ENCODE peak calls at places on chromosomes 4 and X, in four cellular contexts. H, P, D and C are unnamed samples.

GRCh38 chrX:29826651-29827206 is 388.6 kb upstream of the MAGEB2 start:
- DNase-seq in H (no peak), P (peak; percentile 35), D (no peak), C (no peak)

GRCh38 chrX:68186552-68187262 is 246.6 kb downstream of the OPHN1 start:
- DNase-seq in H (no peak), P (peak; percentile 22), D (no peak), C (no peak)

GRCh38 chrX:21394792-21395191 is 20.6 kb downstream of the CNKSR2 start:
- DNase-seq in H (no peak), P (no peak), D (no peak), C (no peak)

GRCh38 chr4:30945586-30945985 is 225.4 kb downstream of the PCDH7 start:
- DNase-seq in H (no peak), P (peak; percentile 27), D (no peak), C (no peak)

GRCh38 chr4:36321176-36321575 is 39.8 kb downstream of the DTHD1 start:
- DNase-seq in H (no peak), P (no peak), D (no peak), C (no peak)

GRCh38 chr4:24794916-24795665 is at the start of gene SOD3:
- DNase-seq in H (no peak), P (peak; percentile 95), D (no peak), C (peak; percentile 69)

GRCh38 chrX:70675284-70675683 is 230.6 kb downstream of the DLG3 start:
- DNase-seq in H (no peak), P (no peak), D (no peak), C (no peak)

GRCh38 chr4:174910271-174910670 is 7.9 kb upstream of the ADAM29 start:
- DNase-seq in H (no peak), P (no peak), D (no peak), C (no peak)

GRCh38 chr4:85968945-85969830 is 390.7 kb downstream of the MAPK10 start:
- DNase-seq in H (peak; percentile 27), P (peak; percentile 86), D (no peak), C (no peak)

GRCh38 chr4:98664959-98665358 is 6.5 kb upstream of the TSPAN5 start:
- DNase-seq in H (no peak), P (no peak), D (no peak), C (no peak)

GRCh38 chrX:63503541-63503940 is 152.4 kb upstream of the SPIN4 start:
- DNase-seq in H (no peak), P (peak; percentile 55), D (no peak), C (no peak)

GRCh38 chr4:113383111-113383785 is 333.8 kb downstream of the ANK2 start:
- DNase-seq in H (peak; percentile 41), P (peak; percentile 96), D (no peak), C (peak; percentile 53)

GRCh38 chrX:140504371-140505324 is at the start of gene SOX3:
- DNase-seq in H (no peak), P (no peak), D (no peak), C (no peak)

GRCh38 chr4:66639361-66639760 is 905.9 kb downstream of the CENPC start:
- DNase-seq in H (no peak), P (peak; percentile 78), D (no peak), C (no peak)

GRCh38 chr4:168893807-168894206 is 116.2 kb downstream of the CBR4 start:
- DNase-seq in H (no peak), P (no peak), D (no peak), C (no peak)

GRCh38 chr4:8639777-8640720 is 47.5 kb downstream of the CPZ start:
- DNase-seq in H (no peak), P (no peak), D (no peak), C (no peak)

GRCh38 chr4:140156529-140157171 is 2.7 kb upstream of the MAML3 start:
- DNase-seq in H (no peak), P (no peak), D (no peak), C (no peak)

GRCh38 chr4:8906668-8906970 is 35.0 kb upstream of the HMX1 start:
- DNase-seq in H (no peak), P (no peak), D (no peak), C (no peak)

GRCh38 chrX:153755136-153755535 is 8.9 kb upstream of the PLXNB3 start:
- DNase-seq in H (no peak), P (no peak), D (no peak), C (no peak)

GRCh38 chrX:46791927-46792825 is 33.3 kb upstream of the SLC9A7 start:
- DNase-seq in H (peak; percentile 67), P (peak; percentile 95), D (no peak), C (peak; percentile 77)

GRCh38 chr4:103634236-103634635 is 85.5 kb downstream of the TACR3 start:
- DNase-seq in H (no peak), P (no peak), D (no peak), C (no peak)

GRCh38 chr4:7699040-7699439 is 240.6 kb downstream of the AFAP1 start:
- DNase-seq in H (peak; percentile 32), P (peak; percentile 84), D (no peak), C (peak; percentile 82)

GRCh38 chrX:65866146-65866545 is 173.7 kb downstream of the VSIG4 start:
- DNase-seq in H (no peak), P (no peak), D (peak; percentile 1), C (no peak)

GRCh38 chr4:106315476-106315967 is 487 bp downstream of the TBCK start:
- DNase-seq in H (no peak), P (peak; percentile 32), D (no peak), C (no peak)

GRCh38 chr4:184382189-184382846 is 92.0 kb downstream of the IRF2 start:
- DNase-seq in H (no peak), P (no peak), D (no peak), C (no peak)

GRCh38 chrX:101550825-101551767 is 749 bp downstream of the ARMCX1 start:
- DNase-seq in H (no peak), P (peak; percentile 45), D (no peak), C (no peak)

GRCh38 chr4:152936446-152937279 is 540 bp downstream of the FHDC1 start:
- DNase-seq in H (no peak), P (peak; percentile 12), D (no peak), C (no peak)

GRCh38 chrX:19840899-19841648 is 46.3 kb downstream of the SH3KBP1 start:
- DNase-seq in H (no peak), P (no peak), D (no peak), C (no peak)

DNA sequence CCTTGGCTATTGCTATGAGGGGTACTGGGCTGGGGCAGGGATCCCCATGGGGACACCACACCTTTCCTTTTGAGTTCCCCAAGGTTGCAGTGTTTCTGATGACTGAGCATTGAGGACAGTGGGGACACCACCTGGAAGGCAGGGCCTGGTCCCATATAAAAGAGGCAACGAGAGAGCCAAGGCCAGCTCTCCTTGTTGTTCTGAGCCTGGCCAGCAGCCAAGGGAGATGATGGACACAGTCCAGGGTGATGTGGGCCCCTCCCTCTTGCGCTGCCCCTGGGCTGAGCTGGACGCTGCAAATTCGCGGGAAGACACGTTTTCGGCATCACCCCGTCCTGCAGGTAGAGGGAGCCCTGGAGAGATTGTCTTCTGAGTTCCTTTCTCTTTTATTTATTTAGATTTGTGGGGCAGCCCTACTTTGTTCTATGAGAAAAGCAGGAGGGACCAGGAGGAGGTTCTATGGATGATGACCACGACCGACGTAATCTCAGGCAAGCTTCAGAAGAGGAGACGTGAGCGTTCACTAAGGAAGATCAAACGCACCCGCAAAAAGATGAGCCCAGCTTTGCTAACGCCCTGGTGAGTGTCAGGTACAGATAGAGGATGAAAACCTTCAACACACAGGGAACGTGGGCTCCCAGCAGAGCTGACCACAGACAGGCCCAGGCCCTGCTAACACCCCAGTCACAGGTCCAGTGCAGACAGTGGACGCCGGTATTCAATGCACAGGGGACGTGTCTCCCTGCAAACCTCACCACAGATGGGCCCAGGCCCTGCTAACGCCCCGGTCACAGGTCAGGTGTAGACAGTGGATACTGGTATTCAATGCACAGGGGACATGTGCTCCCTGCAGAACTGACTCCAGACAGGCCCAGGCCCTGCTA is 97.4 kb downstream of the SHOX start:
- DNase-seq in H (no peak), P (no peak), D (no peak), C (no peak)
- TF ChIP-seq CTCF in H (peak; percentile 51), P (no peak), D (no peak), C (peak; percentile 25)

GRCh38 chrX:13692771-13693231 is 3.9 kb downstream of the RAB9A start:
- DNase-seq in H (no peak), P (no peak), D (no peak), C (no peak)
- H3K4me3 ChIP-seq in H (no peak overlapping the region), P (no peak overlapping the region), D (no peak overlapping the region), C (no peak overlapping the region)

GRCh38 chrX:18677140-18677834 is 5.4 kb upstream of the RS1 start:
- DNase-seq in H (no peak), P (no peak), D (no peak), C (no peak)

GRCh38 chrX:18674788-18675735 is 3.2 kb upstream of the RS1 start:
- DNase-seq in H (peak; percentile 35), P (peak; percentile 78), D (peak; percentile 72), C (peak; percentile 18)

GRCh38 chrX:18676050-18676449 is 4.1 kb upstream of the RS1 start:
- DNase-seq in H (no peak), P (no peak), D (no peak), C (no peak)

GRCh38 chrX:18674417-18674787 is 2.5 kb upstream of the RS1 start:
- DNase-seq in H (no peak), P (no peak), D (peak; percentile 0), C (no peak)

DNA sequence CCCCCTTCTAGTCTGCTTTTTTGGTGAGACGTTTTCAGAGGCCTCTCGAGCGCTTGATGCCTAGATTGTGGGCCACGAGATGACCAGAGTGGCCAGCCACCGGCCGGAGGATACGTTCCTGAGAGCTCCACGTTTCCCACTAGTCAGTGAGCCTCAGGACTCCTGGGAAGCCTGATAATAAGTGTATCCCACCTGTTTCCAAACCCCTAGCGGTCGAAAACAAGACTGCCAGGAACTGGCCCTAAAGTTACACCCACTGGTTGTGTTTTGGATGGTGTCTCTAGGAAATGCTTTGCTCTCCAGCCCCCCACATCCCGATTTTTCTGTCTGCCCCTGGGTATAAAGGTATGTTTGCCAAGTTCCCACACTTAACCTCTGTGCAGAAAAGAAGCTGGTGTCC is 4.6 kb upstream of the RS1 start:
- DNase-seq in H (no peak), P (no peak), D (no peak), C (no peak)
- TF ChIP-seq CTCF in H (no peak), P (peak; percentile 38), D (no peak), C (no peak)

DNA sequence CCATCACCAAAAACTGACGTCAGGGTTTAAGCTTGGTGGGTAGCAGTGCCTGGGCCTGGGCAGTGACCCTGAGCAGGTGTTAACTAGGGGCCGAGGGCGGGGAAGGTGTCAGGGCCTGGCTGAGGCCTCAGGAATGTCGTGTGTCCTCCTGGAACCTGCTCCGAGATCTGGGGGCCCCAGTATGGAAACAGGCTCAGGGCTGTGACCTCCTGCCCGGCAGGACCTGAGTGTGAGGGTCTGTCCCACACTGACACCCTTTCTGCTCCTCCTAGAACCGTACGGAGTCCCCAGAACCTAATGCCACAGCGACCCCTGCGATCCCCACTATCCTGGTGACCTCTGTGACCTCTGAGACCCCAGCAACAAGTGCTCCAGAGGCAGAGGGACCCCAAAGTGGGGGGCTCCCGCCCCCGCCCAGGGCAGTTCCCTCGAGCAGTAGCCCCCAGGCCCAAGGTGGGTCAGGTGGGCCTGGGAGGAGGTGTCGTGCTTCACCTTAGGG is 741 bp downstream of the HGFAC start:
- DNase-seq in H (no peak), P (no peak), D (no peak), C (no peak)
- H3K4me3 ChIP-seq in H (no peak overlapping the region), P (no peak overlapping the region), D (no peak overlapping the region), C (no peak overlapping the region)

GRCh38 chr4:81109356-81109755 is 78.8 kb downstream of the BMP3 start:
- DNase-seq in H (no peak), P (no peak), D (no peak), C (no peak)

DNA sequence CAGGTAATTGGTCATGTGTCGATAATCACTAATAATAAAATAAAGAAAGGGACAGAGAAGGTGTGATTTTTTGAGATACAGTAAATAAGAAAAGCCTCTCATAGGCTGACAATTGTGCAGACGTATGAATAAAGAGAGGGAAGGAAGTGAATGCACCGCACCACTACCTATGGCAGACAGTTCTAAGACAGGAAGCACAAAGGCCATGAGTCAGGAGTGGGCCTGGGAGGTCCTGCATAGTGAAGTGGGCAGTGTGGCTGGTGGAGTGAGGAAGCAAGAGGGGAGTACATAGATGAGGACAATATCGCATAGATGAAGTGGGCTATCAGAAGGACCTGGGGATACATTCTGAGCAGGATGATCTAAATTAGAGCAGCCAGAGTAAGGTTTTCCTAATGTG is 75.6 kb downstream of the BMP3 start:
- DNase-seq in H (no peak), P (no peak), D (no peak), C (no peak)
- TF ChIP-seq CTCF in H (no peak), P (no peak), D (no peak), C (no peak)